ENCODE peak calls at places on chromosomes 1 and 21, in six cellular contexts. U is HCT116, V is neural progenitor cell, J is hepatocyte, I is GM23248, Q is MM.1S. D is an unnamed sample. For H3K9me3, the result is how much of the 10 kb centered on the place peaks cover.

GRCh38 chr1:225777058-225777582 is 506 bp upstream of the SRP9 start:
- DNase-seq in J (no peak), V (no peak), U (no peak), I (peak), Q (no peak), D (peak)

GRCh38 chr1:188497020-188497419 is 1668.3 kb downstream of the PLA2G4A start:
- DNase-seq in V (no peak), I (no peak), Q (no peak), U (no peak), J (no peak), D (no peak)

GRCh38 chr1:25072461-25072860 is 142.4 kb upstream of the RUNX3 start:
- DNase-seq in U (no peak), I (no peak), J (no peak), Q (no peak), V (no peak), D (no peak)

GRCh38 chr1:156104065-156104810 is 10.3 kb upstream of the LMNA start:
- DNase-seq in I (peak), V (no peak), J (peak), Q (no peak), U (no peak), D (peak)

GRCh38 chr21:44682580-44683151 is 703 bp upstream of the KRTAP12-1 start:
- DNase-seq in I (no peak), V (no peak), U (no peak), J (no peak), Q (no peak), D (no peak)

GRCh38 chr1:240591552-240591951 is 20.4 kb downstream of the GREM2 start:
- DNase-seq in J (no peak), U (no peak), I (no peak), Q (no peak), V (no peak), D (no peak)

GRCh38 chr1:227318852-227319607 is 738 bp upstream of the CDC42BPA start:
- DNase-seq in I (peak), J (peak), U (no peak), V (peak), Q (no peak), D (peak)

GRCh38 chr1:181159451-181160151 is 71.1 kb downstream of the IER5 start:
- DNase-seq in I (peak), Q (peak), J (no peak), U (no peak), V (no peak), D (peak)

GRCh38 chr1:9302745-9303524 is 10.2 kb downstream of the SPSB1 start:
- DNase-seq in I (peak), Q (no peak), V (no peak), U (peak), J (peak), D (peak)

GRCh38 chr1:226656601-226657277 is 82.3 kb downstream of the ITPKB start:
- DNase-seq in U (no peak), V (no peak), I (peak), Q (peak), J (no peak), D (peak)

GRCh38 chr1:6269997-6270401 is 9.1 kb upstream of the GPR153 start:
- DNase-seq in Q (no peak), U (no peak), V (no peak), J (peak), I (no peak), D (no peak)

GRCh38 chr1:36539526-36539925 is 56.8 kb upstream of the CSF3R start:
- DNase-seq in V (no peak), Q (no peak), J (peak), I (no peak), U (no peak), D (no peak)

GRCh38 chr1:157542676-157543075 is 9.6 kb downstream of the FCRL5 start:
- DNase-seq in V (no peak), J (no peak), U (no peak), I (no peak), Q (no peak), D (no peak)

GRCh38 chr1:201554789-201555592 is 16.1 kb downstream of the NAV1 start:
- DNase-seq in V (no peak), J (no peak), U (no peak), Q (no peak), I (no peak), D (no peak)

GRCh38 chr1:192530254-192530653 is 45.3 kb upstream of the RGS1 start:
- DNase-seq in J (no peak), U (no peak), V (no peak), I (peak), Q (peak), D (peak)

GRCh38 chr1:22889213-22889827 is 83.3 kb downstream of the LACTBL1 start:
- DNase-seq in J (peak), V (peak), Q (no peak), U (peak), I (peak), D (peak)

GRCh38 chr21:43937898-43938309 is 72.9 kb downstream of the AGPAT3 start:
- DNase-seq in J (no peak), I (no peak), Q (no peak), U (no peak), V (no peak), D (no peak)

GRCh38 chr1:58903450-58904298 is 119.8 kb upstream of the JUN start:
- DNase-seq in V (peak), Q (peak), J (peak), I (peak), U (peak), D (peak)

GRCh38 chr1:155893389-155894142 is 17.6 kb downstream of the RIT1 start:
- DNase-seq in U (peak), I (peak), J (peak), Q (peak), V (no peak), D (peak)

GRCh38 chr1:98706173-98706848 is 44.8 kb downstream of the SNX7 start:
- DNase-seq in V (no peak), I (peak), J (no peak), Q (no peak), U (no peak), D (no peak)

GRCh38 chr1:107525146-107525545 is 384.3 kb downstream of the NTNG1 start:
- DNase-seq in V (no peak), Q (no peak), I (peak), J (no peak), U (no peak), D (peak)

GRCh38 chr1:45097944-45098343 is 85.9 kb downstream of the UROD start:
- DNase-seq in I (peak), U (no peak), V (no peak), J (no peak), Q (no peak), D (peak)

GRCh38 chr1:103177146-103177850 is 69.0 kb upstream of the COL11A1 start:
- DNase-seq in I (peak), Q (no peak), V (no peak), J (no peak), U (no peak), D (no peak)

GRCh38 chr1:108572182-108572581 is 12.3 kb downstream of the EEIG2 start:
- DNase-seq in V (no peak), U (no peak), I (no peak), Q (no peak), J (no peak), D (no peak)

GRCh38 chr1:220917535-220918209 is 38.4 kb downstream of the HLX start:
- DNase-seq in J (no peak), I (no peak), U (no peak), V (no peak), Q (no peak), D (no peak)

GRCh38 chr1:220917101-220917500 is 37.9 kb downstream of the HLX start:
- DNase-seq in I (no peak), Q (no peak), V (no peak), U (no peak), J (no peak), D (no peak)

GRCh38 chr1:220914283-220915116 is 35.3 kb downstream of the HLX start:
- DNase-seq in I (no peak), Q (no peak), J (no peak), V (no peak), U (no peak), D (no peak)

GRCh38 chr1:220915117-220915440 is 35.8 kb downstream of the HLX start:
- DNase-seq in V (no peak), U (no peak), I (no peak), J (no peak), Q (no peak), D (no peak)

DNA sequence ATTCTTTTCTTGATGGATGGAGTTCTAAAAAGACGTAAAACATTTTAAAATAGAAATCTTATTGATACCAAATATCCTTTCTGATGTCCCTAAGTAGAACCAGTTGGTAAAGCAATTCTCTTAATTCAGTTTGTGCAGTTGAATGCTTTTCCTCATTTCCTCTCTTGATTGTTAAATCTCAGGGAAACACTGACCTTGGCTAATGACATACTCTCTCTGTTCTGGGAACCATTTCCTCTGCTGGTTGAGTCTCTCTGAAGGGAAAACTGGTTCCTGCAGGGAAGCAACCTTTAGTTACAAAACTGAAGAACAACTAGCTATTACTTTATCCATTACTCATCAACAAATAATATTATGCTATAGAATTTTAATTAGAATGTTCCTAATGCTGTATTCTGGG is 36.7 kb downstream of the HLX start:
- DNase-seq in V (no peak), I (no peak), Q (no peak), U (no peak), J (no peak), D (no peak)
- TF ChIP-seq EZH2phosphoT487 in V (no peak), I (no peak), Q (no peak), U (no peak), J (no peak), D (no peak)

DNA sequence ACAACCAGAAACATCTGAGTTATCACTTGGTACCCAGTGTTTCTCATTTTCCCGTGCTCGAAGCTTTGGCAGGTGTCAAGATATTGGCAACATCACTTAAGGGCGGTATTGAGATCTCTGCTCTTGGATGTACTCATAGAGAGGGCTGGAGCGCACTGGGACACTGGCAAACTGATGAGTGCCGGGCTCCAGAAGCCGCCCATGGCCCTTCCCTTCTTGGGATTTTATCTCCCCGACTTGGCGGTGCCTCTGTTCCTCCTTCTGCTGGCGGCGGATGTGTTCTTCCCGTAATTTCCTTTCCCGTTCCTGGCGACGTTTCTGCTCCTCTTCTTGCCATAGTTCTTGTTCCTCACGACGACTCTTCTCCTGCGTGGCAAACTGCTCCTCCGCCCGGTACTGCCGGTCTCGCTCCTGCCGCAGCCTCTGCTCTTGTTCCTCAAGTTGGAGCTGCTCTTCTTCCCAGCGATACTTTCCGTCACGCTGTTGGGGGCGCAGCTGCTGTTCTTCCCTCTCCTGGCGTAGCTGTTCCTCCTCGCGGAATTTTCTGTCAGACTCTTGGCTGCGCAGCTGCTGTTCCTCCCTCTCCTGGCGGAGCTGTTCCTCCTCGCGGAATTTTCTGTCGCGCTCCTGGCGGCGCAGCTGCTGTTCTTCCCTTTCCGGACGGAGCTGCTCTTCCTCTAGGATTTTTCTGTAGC is 7.8 kb downstream of the TCHH start:
- DNase-seq in J (no peak), I (peak), V (no peak), U (peak), Q (no peak), D (no peak)
- H3K9me3 ChIP-seq in J (under half), I (under half), V (under half), U (under half), Q (under half), D (under half)

DNA sequence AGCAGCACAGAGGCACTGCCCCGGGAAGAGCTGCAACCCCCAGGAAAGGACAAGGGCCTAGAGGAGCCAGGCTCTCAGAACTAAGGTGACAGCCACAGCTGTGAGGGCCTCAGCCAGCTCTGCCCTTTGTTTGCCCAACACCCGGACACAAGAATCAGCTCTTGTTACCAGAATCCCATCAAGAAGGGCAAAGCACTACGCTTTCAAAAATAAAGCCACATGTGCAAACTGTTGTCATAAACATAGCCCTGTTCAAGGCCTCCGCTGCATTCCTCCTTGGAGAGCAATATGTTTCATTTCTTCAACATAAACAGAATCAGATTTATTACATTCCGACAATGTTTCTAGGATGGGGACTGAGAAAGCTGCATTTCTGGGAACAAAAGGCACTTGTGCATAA is 71.2 kb downstream of the SSBP3 start:
- DNase-seq in V (no peak), Q (no peak), I (peak), U (no peak), J (peak), D (no peak)
- TF ChIP-seq EZH2 in V (no peak), Q (no peak), I (no peak), U (no peak), J (no peak), D (no peak)

DNA sequence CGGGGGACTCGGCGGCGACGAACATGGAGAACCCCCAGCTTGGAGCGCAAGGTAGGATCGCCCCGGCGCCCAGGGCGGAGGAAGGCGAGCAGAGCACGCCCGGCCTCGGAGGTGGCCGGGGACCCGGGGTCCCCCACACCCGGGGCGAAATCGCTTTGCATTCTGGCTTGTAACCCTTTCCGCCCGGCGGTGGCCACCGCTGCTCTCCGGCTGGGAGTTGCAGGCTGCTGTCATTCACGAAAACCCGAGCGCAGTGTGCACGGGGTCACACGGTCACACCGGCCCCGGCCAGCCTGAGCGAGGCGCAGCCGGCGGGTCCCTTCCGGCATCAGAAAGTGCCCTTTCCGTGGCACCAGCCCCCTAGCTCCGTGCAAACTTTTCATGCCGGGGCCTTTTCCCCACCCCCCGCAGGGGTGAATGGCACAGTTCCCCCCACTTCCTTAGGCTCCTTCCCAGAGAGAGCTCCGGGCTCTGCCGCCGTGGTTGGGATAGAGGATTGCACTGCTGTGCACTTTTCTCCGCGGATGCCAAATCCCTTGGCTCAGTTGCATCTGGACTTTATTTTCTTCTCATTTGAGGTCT is 779 bp downstream of the KAZN start:
- DNase-seq in V (peak), U (no peak), J (peak), Q (no peak), I (peak), D (no peak)
- TF ChIP-seq EZH2phosphoT487 in V (no peak), U (no peak), J (no peak), Q (no peak), I (no peak), D (no peak)

GRCh38 chr1:152585586-152585985 is 5.3 kb upstream of the LCE3D start:
- DNase-seq in Q (no peak), V (no peak), I (no peak), J (no peak), U (no peak), D (no peak)

GRCh38 chr1:152577168-152577567 is 3.1 kb downstream of the LCE3D start:
- DNase-seq in J (no peak), V (no peak), I (peak), Q (no peak), U (no peak), D (no peak)

GRCh38 chr1:152580433-152580832 is at the start of gene LCE3D:
- DNase-seq in V (no peak), J (no peak), Q (no peak), I (peak), U (no peak), D (peak)

DNA sequence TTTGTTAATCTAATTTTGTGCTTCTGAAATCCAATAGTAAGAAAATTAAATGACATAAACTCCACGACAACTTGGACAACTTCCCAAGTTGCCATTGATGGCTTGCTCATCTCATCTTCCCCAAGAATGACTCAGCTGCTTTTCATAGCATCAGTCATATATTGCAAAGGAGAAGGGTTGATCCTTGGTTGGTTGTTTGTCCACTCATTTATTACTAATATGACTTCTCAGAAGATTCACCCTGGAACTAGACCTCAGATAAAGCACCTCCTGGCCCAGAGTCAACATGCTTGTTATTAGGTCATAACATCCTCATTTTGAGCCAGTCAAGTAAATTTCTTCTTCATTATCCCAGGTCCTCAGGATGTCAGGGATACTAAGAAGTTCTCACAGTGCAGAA is 2.3 kb upstream of the LCE3D start:
- DNase-seq in Q (no peak), I (peak), J (no peak), V (no peak), U (no peak), D (peak)
- H3K9me3 ChIP-seq in Q (under half), I (under half), J (under half), V (under half), U (under half), D (under half)

GRCh38 chr1:68234094-68234493 is 1.8 kb upstream of the WLS start:
- DNase-seq in Q (no peak), U (no peak), V (no peak), J (no peak), I (no peak), D (peak)

GRCh38 chr1:68230901-68231626 is 1.3 kb downstream of the WLS start:
- DNase-seq in U (no peak), J (peak), V (peak), I (peak), Q (peak), D (peak)

GRCh38 chr1:68233202-68233601 is 879 bp upstream of the WLS start:
- DNase-seq in U (no peak), I (no peak), J (no peak), Q (no peak), V (peak), D (no peak)

GRCh38 chr1:68231627-68232303 is 558 bp downstream of the WLS start:
- DNase-seq in U (no peak), I (peak), Q (peak), V (peak), J (peak), D (peak)

DNA sequence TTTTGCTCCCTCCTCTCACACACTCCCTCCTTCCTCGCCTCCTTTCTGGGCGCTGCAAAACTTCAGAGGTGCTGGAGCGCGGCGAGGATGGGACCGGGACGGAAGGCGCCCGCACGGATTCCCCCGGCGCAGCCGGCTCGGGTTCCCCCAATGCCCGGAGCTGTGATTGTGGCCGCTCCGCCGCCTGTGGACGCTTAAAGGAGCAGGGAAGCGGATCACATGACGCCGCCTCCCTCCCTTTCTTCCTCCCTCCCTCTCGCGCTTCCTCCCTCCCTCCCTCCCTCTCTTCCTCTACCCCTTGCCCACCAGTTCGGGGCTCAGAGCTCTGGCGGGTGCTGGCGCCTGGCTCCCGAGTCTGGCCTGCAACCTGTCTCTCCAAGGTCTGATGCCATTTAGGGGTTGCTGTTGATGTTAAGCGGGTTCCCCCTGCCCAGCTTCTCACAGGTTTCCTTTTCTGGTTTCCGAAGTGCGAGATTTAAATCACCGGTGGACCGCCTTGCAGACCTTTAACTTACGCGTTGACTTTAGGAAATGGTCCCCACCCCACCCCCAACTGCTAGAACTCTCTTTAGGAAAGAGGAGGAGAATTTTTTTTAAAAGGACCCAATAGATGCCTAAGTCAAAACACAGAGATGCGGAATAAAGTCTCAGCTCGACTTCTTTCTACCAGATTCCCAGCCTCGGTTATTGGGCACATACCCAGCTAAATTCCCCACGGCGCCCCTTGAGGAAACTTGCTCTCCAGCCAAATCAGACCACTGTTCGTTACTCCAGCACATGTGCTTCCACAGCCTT is at the start of gene WLS:
- DNase-seq in I (peak), V (peak), Q (peak), U (peak), J (peak), D (peak)
- TF ChIP-seq EZH2 in I (no peak), V (no peak), Q (no peak), U (no peak), J (no peak), D (no peak)

GRCh38 chr1:243712242-243712641 is 137.8 kb downstream of the AKT3 start:
- DNase-seq in Q (no peak), J (no peak), U (no peak), V (no peak), I (no peak), D (no peak)

GRCh38 chr1:243715285-243715684 is 134.8 kb downstream of the AKT3 start:
- DNase-seq in I (peak), V (no peak), J (no peak), Q (no peak), U (no peak), D (no peak)

GRCh38 chr1:243713470-243714186 is 136.4 kb downstream of the AKT3 start:
- DNase-seq in J (no peak), U (no peak), Q (no peak), V (peak), I (peak), D (no peak)

GRCh38 chr1:243710467-243710866 is 139.6 kb downstream of the AKT3 start:
- DNase-seq in V (no peak), U (no peak), Q (no peak), J (no peak), I (no peak), D (peak)

GRCh38 chr1:243712890-243713425 is 137.1 kb downstream of the AKT3 start:
- DNase-seq in V (no peak), J (no peak), U (peak), Q (no peak), I (peak), D (peak)
- TF ChIP-seq EZH2phosphoT487 in V (no peak), J (no peak), U (no peak), Q (no peak), I (no peak), D (no peak)

D was measured in PC-3.